ENCODE peak calls at places on chromosome 4, in four cellular contexts. E is heart left ventricle, G is PC-9, R is coronary artery. C is an unnamed sample.

GRCh38 chr4:182143086-182143821 is 99.9 kb upstream of the TENM3 start:
- DNase-seq in E (no peak), R (no peak), G (no peak), C (no peak)

GRCh38 chr4:36244257-36245084 is at the start of gene ARAP2:
- DNase-seq in G (peak), R (no peak), E (peak), C (no peak)

GRCh38 chr4:9703391-9703790 is 78.0 kb upstream of the DRD5 start:
- DNase-seq in G (peak), E (peak), R (no peak), C (no peak)

GRCh38 chr4:113435893-113436292 is 325.6 kb downstream of the CAMK2D start:
- DNase-seq in R (no peak), E (peak), G (no peak), C (no peak)

GRCh38 chr4:40843696-40844095 is 93.9 kb downstream of the NSUN7 start:
- DNase-seq in R (no peak), G (no peak), E (no peak), C (no peak)

GRCh38 chr4:169195032-169195431 is 75.7 kb downstream of the SH3RF1 start:
- DNase-seq in E (no peak), G (no peak), R (no peak), C (no peak)

GRCh38 chr4:126604273-126604867 is 1028.4 kb upstream of the INTU start:
- DNase-seq in R (no peak), E (no peak), G (no peak), C (no peak)

GRCh38 chr4:61984260-61984909 is 784.3 kb downstream of the ADGRL3 start:
- DNase-seq in G (no peak), E (no peak), R (no peak), C (no peak)

GRCh38 chr4:38488891-38489861 is 174.8 kb upstream of the KLF3 start:
- DNase-seq in R (no peak), G (no peak), E (no peak), C (no peak)

GRCh38 chr4:48017108-48017527 is 546 bp downstream of the NIPAL1 start:
- DNase-seq in E (peak), R (peak), G (peak), C (peak)

GRCh38 chr4:76545161-76545884 is 110.3 kb downstream of the SHROOM3 start:
- DNase-seq in R (no peak), G (no peak), E (no peak), C (no peak)

GRCh38 chr4:134787315-134787714 is 585.7 kb upstream of the PABPC4L start:
- DNase-seq in R (no peak), E (no peak), G (no peak), C (no peak)

GRCh38 chr4:151553874-151554273 is 144.9 kb downstream of the FHIP1A start:
- DNase-seq in R (no peak), E (no peak), G (no peak), C (no peak)

GRCh38 chr4:121053601-121054143 is 18.7 kb downstream of the NDNF start:
- DNase-seq in R (no peak), G (no peak), E (peak), C (no peak)

GRCh38 chr4:104616401-104616820 is 121.7 kb upstream of the CXXC4 start:
- DNase-seq in R (no peak), E (peak), G (no peak), C (no peak)

GRCh38 chr4:178917756-178918155 is 1475.5 kb upstream of the AGA start:
- DNase-seq in R (no peak), E (no peak), G (no peak), C (no peak)

GRCh38 chr4:38728651-38729141 is 54.1 kb downstream of the TLR10 start:
- DNase-seq in G (peak), R (no peak), E (no peak), C (peak)

GRCh38 chr4:6775746-6776145 is 6.8 kb upstream of the KIAA0232 start:
- DNase-seq in E (no peak), G (no peak), R (no peak), C (no peak)

GRCh38 chr4:70768301-70768948 is 46.7 kb downstream of the RUFY3 start:
- DNase-seq in E (no peak), G (no peak), R (no peak), C (no peak)

GRCh38 chr4:110480741-110481271 is 4.9 kb downstream of the ENPEP start:
- DNase-seq in E (no peak), G (no peak), R (no peak), C (no peak)

GRCh38 chr4:76341063-76341462 is 34.5 kb downstream of the STBD1 start:
- DNase-seq in G (no peak), E (no peak), R (no peak), C (no peak)

GRCh38 chr4:55906999-55907398 is 41.7 kb upstream of the CEP135 start:
- DNase-seq in R (no peak), G (peak), E (no peak), C (no peak)

GRCh38 chr4:38760915-38761314 is 21.9 kb downstream of the TLR10 start:
- DNase-seq in G (no peak), E (no peak), R (no peak), C (no peak)

GRCh38 chr4:21765810-21766407 is 182.7 kb downstream of the KCNIP4 start:
- DNase-seq in G (peak), E (no peak), R (no peak), C (no peak)

DNA sequence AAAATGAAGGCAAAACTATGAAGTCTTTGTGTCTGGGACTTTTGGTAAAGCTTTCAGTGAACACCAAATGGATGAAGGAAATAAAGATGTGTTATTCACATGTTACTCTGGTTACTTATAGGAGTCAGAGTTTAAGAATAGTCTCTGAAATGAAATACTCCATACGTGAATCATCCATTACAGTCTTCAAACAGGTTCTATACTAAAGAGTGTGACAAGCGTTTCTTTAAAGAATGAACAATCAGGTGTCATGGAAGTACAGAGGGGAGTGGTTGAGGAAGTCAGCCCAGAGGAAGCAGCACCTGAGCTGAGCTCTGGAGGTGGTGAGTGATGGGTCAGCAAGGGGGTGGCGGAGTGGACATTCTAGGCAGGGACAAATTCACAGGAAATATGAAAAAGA is 41.8 kb upstream of the SORBS2 start:
- DNase-seq in E (no peak), G (no peak), R (no peak), C (no peak)
- TF ChIP-seq CTCF in E (no peak), G (no peak), R (no peak), C (no peak)

GRCh38 chr4:8427761-8428287 is 12.7 kb downstream of the ACOX3 start:
- DNase-seq in R (no peak), E (peak), G (no peak), C (no peak)

GRCh38 chr4:8427262-8427661 is 13.3 kb downstream of the ACOX3 start:
- DNase-seq in G (no peak), E (peak), R (no peak), C (no peak)

GRCh38 chr4:8433181-8433580 is 7.3 kb downstream of the ACOX3 start:
- DNase-seq in G (no peak), R (no peak), E (no peak), C (no peak)

GRCh38 chr4:8431553-8431952 is 9.0 kb downstream of the ACOX3 start:
- DNase-seq in G (no peak), R (no peak), E (no peak), C (no peak)

GRCh38 chr4:8428288-8429097 is 12.0 kb downstream of the ACOX3 start:
- DNase-seq in G (peak), E (peak), R (peak), C (peak)
- TF ChIP-seq CTCF in G (peak), E (no peak), R (peak), C (peak)

DNA sequence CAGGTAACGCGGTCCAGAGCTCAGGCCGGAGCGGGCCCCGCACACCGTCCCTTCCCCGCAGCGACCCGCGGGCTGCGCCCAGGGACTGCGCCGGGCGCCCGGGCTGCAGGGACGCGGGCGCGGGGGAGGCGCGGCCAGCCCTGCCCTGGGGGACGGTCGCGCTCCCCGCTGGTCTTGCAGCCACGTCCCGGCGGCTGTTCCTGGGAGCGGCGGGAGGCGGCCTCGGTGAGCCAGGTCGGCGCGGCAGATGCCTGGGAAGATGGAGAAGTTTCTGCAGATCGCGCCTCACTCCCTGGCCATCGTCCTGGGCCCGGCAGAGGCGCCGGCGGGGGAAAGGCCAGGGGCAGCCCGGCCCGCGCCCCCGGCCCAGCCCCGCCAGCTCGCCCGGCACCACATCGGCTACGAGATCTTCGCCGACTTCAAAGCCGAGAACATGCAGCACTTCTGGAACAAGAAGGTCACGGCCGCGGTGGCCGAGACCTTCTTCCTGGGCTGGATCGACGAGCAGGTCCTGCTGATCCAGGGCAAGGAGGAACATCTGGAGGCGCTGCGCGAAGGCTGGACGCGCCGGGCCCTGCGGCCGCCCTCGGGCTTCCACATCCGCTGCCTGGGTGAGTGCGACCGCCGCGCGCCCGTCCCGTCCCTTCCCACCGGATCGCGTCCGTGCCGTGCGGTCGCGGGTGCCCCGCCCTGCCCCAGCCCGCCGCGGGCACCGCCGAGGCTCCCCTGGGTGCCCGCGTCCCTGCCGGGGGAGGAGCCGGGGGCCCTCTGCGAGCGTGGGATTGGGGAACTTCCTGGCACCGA is 107.5 kb upstream of the STOX2 start:
- DNase-seq in G (no peak), R (no peak), E (peak), C (no peak)
- TF ChIP-seq CTCF in G (no peak), R (no peak), E (no peak), C (no peak)

GRCh38 chr4:167023359-167023925 is 210.9 kb downstream of the SPOCK3 start:
- DNase-seq in E (no peak), R (no peak), G (no peak), C (no peak)

GRCh38 chr4:167014944-167015343 is 219.3 kb downstream of the SPOCK3 start:
- DNase-seq in R (no peak), E (no peak), G (no peak), C (no peak)

GRCh38 chr4:167021545-167022155 is 212.6 kb downstream of the SPOCK3 start:
- DNase-seq in E (peak), G (no peak), R (no peak), C (peak)

GRCh38 chr4:167025651-167026050 is 208.6 kb downstream of the SPOCK3 start:
- DNase-seq in R (no peak), G (no peak), E (no peak), C (no peak)

GRCh38 chr4:167020410-167020809 is 213.9 kb downstream of the SPOCK3 start:
- DNase-seq in E (no peak), R (no peak), G (no peak), C (no peak)
- TF ChIP-seq CTCF in E (no peak), R (no peak), G (no peak), C (peak)

GRCh38 chr4:189436207-189436606 is 504.5 kb upstream of the FRG1 start:
- DNase-seq in G (no peak), R (no peak), E (no peak), C (no peak)
- TF ChIP-seq CTCF in G (peak), R (no peak), E (peak), C (no peak)

DNA sequence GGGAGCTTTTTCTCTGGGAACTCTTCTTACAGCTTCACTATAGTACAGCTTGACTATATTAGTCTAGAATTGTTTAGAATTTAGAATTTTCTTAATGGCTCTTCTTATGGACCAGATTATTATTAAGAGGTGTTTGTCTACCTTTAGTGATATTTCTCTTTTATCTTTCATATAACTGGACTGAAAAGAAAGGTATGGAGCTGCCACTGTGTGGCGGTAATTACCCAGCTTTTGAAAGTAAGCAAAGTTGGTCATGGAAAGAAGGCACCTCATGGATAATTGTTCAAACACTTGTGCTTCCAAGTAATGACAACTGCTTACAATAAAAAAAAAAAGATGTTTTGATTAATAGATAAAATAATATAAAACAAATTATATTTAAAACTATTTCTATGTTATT is 1112.5 kb downstream of the TECRL start:
- DNase-seq in G (no peak), E (no peak), R (no peak), C (no peak)
- TF ChIP-seq CTCF in G (no peak), E (peak), R (no peak), C (peak)

GRCh38 chr4:146243141-146243882 is 29.0 kb downstream of the REELD1 start:
- DNase-seq in G (no peak), E (no peak), R (no peak), C (peak)
- TF ChIP-seq CTCF in G (peak), E (peak), R (no peak), C (peak)

GRCh38 chr4:10891866-10892265 is 207.3 kb upstream of the CLNK start:
- DNase-seq in G (no peak), E (no peak), R (no peak), C (no peak)

GRCh38 chr4:10897076-10897475 is 212.5 kb upstream of the CLNK start:
- DNase-seq in E (no peak), R (no peak), G (no peak), C (no peak)

GRCh38 chr4:10889819-10890218 is 205.3 kb upstream of the CLNK start:
- DNase-seq in G (no peak), E (no peak), R (no peak), C (no peak)

GRCh38 chr4:10898072-10898471 is 213.5 kb upstream of the CLNK start:
- DNase-seq in G (no peak), R (no peak), E (no peak), C (no peak)

DNA sequence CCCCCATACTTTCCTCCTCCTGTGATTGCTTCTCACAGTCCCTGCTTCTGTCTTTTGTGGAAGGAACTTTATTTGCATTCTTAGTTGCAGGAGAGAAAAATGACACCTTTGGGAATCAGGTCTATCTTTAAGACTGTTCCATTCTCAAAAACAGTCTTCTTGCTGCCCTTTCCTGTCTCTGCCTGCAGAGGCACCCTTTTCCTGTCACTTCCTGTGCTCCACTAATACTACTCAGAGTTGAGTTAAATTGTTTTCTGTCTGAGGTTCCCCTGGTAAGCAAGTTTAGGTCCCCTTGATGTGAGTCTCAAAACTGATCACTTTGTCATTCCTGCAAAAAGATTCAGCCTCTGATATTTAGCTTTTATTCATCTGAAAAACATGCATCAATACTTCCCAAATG is 208.8 kb upstream of the CLNK start:
- DNase-seq in E (no peak), R (no peak), G (no peak), C (no peak)
- TF ChIP-seq CTCF in E (peak), R (no peak), G (no peak), C (peak)

DNA sequence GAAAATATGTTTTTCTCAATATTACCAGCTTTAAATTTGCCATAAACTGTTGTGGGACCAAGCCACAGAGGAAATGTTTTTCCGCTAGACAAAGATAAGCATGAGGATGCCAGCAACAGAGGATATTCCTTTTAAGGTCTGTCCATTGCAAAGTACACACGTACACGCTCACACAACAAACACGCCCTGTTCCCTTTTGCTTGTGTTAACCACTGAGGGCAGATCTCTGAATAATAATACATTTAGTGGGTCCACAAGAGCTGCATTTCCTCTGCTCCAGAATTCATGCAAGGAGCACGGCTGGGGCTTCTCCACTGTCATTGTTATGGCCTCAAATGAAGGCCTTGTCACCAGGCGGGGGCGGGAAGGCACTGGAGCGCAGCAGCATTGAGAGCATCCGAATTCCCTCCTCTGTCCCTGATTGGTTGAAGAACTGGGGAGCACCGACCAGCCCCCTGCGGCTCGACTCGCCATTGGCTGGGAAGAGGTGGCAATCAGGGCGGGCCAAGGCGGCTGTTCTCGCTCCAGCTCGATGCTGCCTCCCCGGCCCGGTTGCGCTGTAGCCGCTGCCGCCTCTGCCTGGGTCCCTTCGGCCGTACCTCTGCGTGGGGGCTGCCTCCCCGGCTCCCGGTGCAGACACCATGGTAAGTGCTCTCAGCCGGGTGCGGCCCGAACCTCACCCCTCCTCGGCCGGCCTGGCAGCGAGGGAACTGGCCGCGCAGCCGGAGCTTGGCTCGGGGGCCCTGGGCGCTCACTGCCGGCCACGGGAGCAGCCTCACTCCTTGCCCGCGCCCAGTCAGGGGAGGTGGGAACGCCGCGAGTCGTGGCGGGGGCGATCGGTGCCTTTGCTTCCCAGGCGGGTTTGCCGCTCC is at the start of gene GUCY1B1:
- DNase-seq in G (peak), R (peak), E (peak), C (peak)
- TF ChIP-seq CTCF in G (no peak), R (no peak), E (peak), C (peak)

GRCh38 chr4:16884673-16885460 is 13.6 kb downstream of the LDB2 start:
- DNase-seq in R (no peak), E (no peak), G (no peak), C (no peak)
- TF ChIP-seq CTCF in R (no peak), E (no peak), G (peak), C (no peak)

C was measured in osteocyte.